ENCODE peak calls at places on chromosomes 4 and X, in seven cellular contexts. G, W, Y, K, J, X and A are unnamed samples. For H3K9me2 and H3K9me3, the result is how much of the 10 kb centered on the place peaks cover.

GRCh38 chrX:140504371-140505324 is at the start of gene SOX3:
- DNase-seq in G (no peak), W (no peak), Y (no peak), K (no peak), J (peak), X (no peak), A (no peak)

GRCh38 chr4:39205000-39205399 is 22.7 kb downstream of the WDR19 start:
- DNase-seq in G (no peak), W (no peak), Y (no peak), K (no peak), J (peak), X (no peak), A (no peak)

GRCh38 chr4:109559625-109559982 is 442 bp upstream of the MCUB start:
- DNase-seq in G (no peak), W (peak), Y (no peak), K (no peak), J (peak), X (no peak), A (no peak)

GRCh38 chrX:112147206-112147605 is 64.6 kb upstream of the TRPC5 start:
- DNase-seq in G (no peak), W (peak), Y (peak), K (no peak), J (peak), X (peak), A (peak)

GRCh38 chrX:72712094-72712755 is 1.9 kb downstream of the PHKA1 start:
- DNase-seq in G (no peak), W (no peak), Y (peak), K (no peak), J (peak), X (peak), A (peak)

GRCh38 chr4:118927976-118928375 is 39.3 kb downstream of the SYNPO2 start:
- DNase-seq in G (no peak), W (no peak), Y (no peak), K (no peak), J (no peak), X (no peak), A (no peak)

GRCh38 chrX:102604327-102604726 is 5.0 kb downstream of the ARMCX5 start:
- DNase-seq in G (no peak), W (no peak), Y (no peak), K (no peak), J (no peak), X (no peak), A (no peak)

GRCh38 chrX:115393271-115393670 is 103.8 kb downstream of the LUZP4 start:
- DNase-seq in G (no peak), W (no peak), Y (peak), K (peak), J (no peak), X (no peak), A (peak)

GRCh38 chr4:1494416-1495315 is 88.4 kb upstream of the NKX1-1 start:
- DNase-seq in G (no peak), W (no peak), Y (no peak), K (no peak), J (peak), X (no peak), A (no peak)

GRCh38 chrX:153927936-153928760 is 2.1 kb upstream of the ARHGAP4 start:
- DNase-seq in G (peak), W (peak), Y (peak), K (peak), J (peak), X (peak), A (peak)

GRCh38 chr4:67714248-67714583 is 13.3 kb upstream of the UBA6 start:
- DNase-seq in G (no peak), W (no peak), Y (no peak), K (no peak), J (no peak), X (no peak), A (peak)

GRCh38 chr4:111228874-111229273 is 606.0 kb upstream of the PITX2 start:
- DNase-seq in G (no peak), W (no peak), Y (peak), K (no peak), J (no peak), X (no peak), A (no peak)

GRCh38 chr4:52038109-52038912 is at the start of gene SGCB:
- DNase-seq in G (no peak), W (peak), Y (peak), K (no peak), J (peak), X (peak), A (peak)

GRCh38 chrX:15399901-15400500 is 15.8 kb upstream of the VEGFD start:
- DNase-seq in G (no peak), W (no peak), Y (no peak), K (no peak), J (no peak), X (no peak), A (no peak)

GRCh38 chr4:155342142-155342541 is 34.6 kb downstream of the MAP9 start:
- DNase-seq in G (no peak), W (no peak), Y (peak), K (no peak), J (no peak), X (no peak), A (no peak)

GRCh38 chr4:3517731-3518510 is 14.3 kb downstream of the LRPAP1 start:
- DNase-seq in G (no peak), W (no peak), Y (no peak), K (no peak), J (no peak), X (no peak), A (no peak)

GRCh38 chr4:164613761-164614277 is 140.1 kb upstream of the SMIM31 start:
- DNase-seq in G (no peak), W (no peak), Y (no peak), K (no peak), J (no peak), X (no peak), A (peak)

GRCh38 chr4:185201983-185202962 is 1.5 kb downstream of the CFAP97 start:
- DNase-seq in G (no peak), W (peak), Y (no peak), K (peak), J (peak), X (no peak), A (no peak)

GRCh38 chrX:138908577-138908976 is 197.1 kb upstream of the FGF13 start:
- DNase-seq in G (no peak), W (no peak), Y (no peak), K (no peak), J (no peak), X (no peak), A (no peak)

GRCh38 chr4:86291180-86291579 is 68.7 kb downstream of the MAPK10 start:
- DNase-seq in G (no peak), W (no peak), Y (no peak), K (no peak), J (no peak), X (no peak), A (no peak)

GRCh38 chrX:74931214-74931613 is 6.0 kb upstream of the NEXMIF start:
- DNase-seq in G (no peak), W (no peak), Y (no peak), K (no peak), J (no peak), X (no peak), A (peak)

GRCh38 chr4:10532155-10532554 is 74.9 kb upstream of the ZNF518B start:
- DNase-seq in G (no peak), W (no peak), Y (no peak), K (no peak), J (no peak), X (no peak), A (no peak)

GRCh38 chrX:69562904-69563568 is 52.9 kb upstream of the EDA start:
- DNase-seq in G (no peak), W (no peak), Y (no peak), K (no peak), J (no peak), X (no peak), A (no peak)

GRCh38 chrX:1581132-1581531 is 10.3 kb upstream of the AKAP17A start:
- DNase-seq in G (no peak), W (peak), Y (peak), K (no peak), J (peak), X (peak), A (no peak)

GRCh38 chr4:78343682-78344081 is 207.9 kb upstream of the ANXA3 start:
- DNase-seq in G (no peak), W (no peak), Y (no peak), K (no peak), J (peak), X (no peak), A (no peak)

GRCh38 chrX:17769701-17770269 is 32.5 kb downstream of the SCML1 start:
- DNase-seq in G (no peak), W (no peak), Y (no peak), K (no peak), J (no peak), X (no peak), A (no peak)

GRCh38 chr4:100060765-100061416 is 110.8 kb upstream of the H2AZ1 start:
- DNase-seq in G (no peak), W (no peak), Y (no peak), K (no peak), J (no peak), X (no peak), A (no peak)

GRCh38 chr4:57078685-57079521 is 31.3 kb downstream of the IGFBP7 start:
- DNase-seq in G (no peak), W (no peak), Y (no peak), K (no peak), J (no peak), X (no peak), A (peak)

GRCh38 chr4:102631616-102632015 is 129.2 kb downstream of the MANBA start:
- DNase-seq in G (no peak), W (no peak), Y (no peak), K (no peak), J (no peak), X (no peak), A (no peak)

GRCh38 chrX:3161686-3162085 is 120.4 kb downstream of the ARSF start:
- DNase-seq in G (no peak), W (no peak), Y (no peak), K (no peak), J (no peak), X (no peak), A (no peak)

GRCh38 chrX:11786862-11787261 is 28.8 kb downstream of the MSL3 start:
- DNase-seq in G (no peak), W (no peak), Y (no peak), K (no peak), J (no peak), X (no peak), A (no peak)

GRCh38 chrX:130118396-130118795 is 8.1 kb upstream of the ELF4 start:
- DNase-seq in G (no peak), W (no peak), Y (peak), K (peak), J (no peak), X (no peak), A (peak)

GRCh38 chr4:164716901-164717300 is 37.0 kb upstream of the SMIM31 start:
- DNase-seq in G (no peak), W (peak), Y (no peak), K (no peak), J (no peak), X (no peak), A (peak)

GRCh38 chr4:20074450-20074849 is 177.3 kb upstream of the SLIT2 start:
- DNase-seq in G (no peak), W (no peak), Y (peak), K (no peak), J (no peak), X (no peak), A (peak)

GRCh38 chrX:9342581-9343051 is 122.2 kb upstream of the TBL1X start:
- DNase-seq in G (peak), W (no peak), Y (peak), K (peak), J (peak), X (peak), A (peak)

GRCh38 chr4:26287748-26288147 is 33.1 kb upstream of the RBPJ start:
- DNase-seq in G (no peak), W (no peak), Y (no peak), K (no peak), J (no peak), X (no peak), A (no peak)

DNA sequence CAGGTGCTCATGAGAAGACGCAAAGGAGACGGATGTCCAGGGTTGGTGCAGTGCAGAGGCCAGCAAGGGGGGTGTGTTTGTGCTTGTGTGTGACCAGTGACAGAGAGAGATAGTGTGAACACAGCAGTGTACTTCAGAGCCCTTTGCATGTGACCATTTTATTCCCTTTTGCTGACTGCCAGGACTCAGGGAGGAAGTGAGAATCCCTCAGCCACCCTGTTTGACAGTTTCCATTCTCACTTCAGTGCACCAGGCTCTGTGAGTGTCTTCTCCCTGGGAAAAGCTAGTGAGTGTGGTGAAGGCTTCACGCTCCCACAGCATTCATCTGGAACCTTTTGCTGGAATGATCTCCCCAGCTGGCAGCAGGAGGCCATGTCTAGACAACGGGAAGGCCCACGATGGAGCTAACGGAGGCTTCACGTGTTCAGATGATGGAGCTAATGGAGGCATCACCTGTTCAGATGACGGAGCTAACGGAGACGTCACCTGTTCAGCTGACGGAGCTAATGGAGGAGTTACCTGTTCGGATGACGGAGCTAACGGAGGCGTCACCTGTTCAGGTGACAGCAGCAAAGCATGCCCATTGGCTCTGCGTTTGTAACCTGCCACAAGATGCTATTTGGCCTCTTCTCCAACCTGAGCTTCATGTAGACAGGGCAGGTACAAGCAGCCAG is 195.4 kb downstream of the AFAP1 start:
- DNase-seq in G (no peak), W (no peak), Y (no peak), K (no peak), J (no peak), X (no peak), A (no peak)
- TF ChIP-seq CTCF in G (no peak), W (no peak), Y (no peak), K (no peak), J (no peak), X (no peak), A (no peak)

GRCh38 chrX:20397587-20397986 is 130.9 kb upstream of the RPS6KA3 start:
- DNase-seq in G (no peak), W (no peak), Y (no peak), K (no peak), J (no peak), X (no peak), A (peak)

GRCh38 chrX:20393944-20394343 is 127.2 kb upstream of the RPS6KA3 start:
- DNase-seq in G (no peak), W (no peak), Y (no peak), K (peak), J (no peak), X (no peak), A (no peak)

GRCh38 chrX:20399728-20400414 is 133.2 kb upstream of the RPS6KA3 start:
- DNase-seq in G (no peak), W (no peak), Y (no peak), K (no peak), J (no peak), X (no peak), A (no peak)
- H3K9me2 ChIP-seq in G (under half), W (under half), Y (under half), K (under half), J (under half), X (under half), A (under half)

GRCh38 chrX:54995621-54996020 is 1.6 kb upstream of the PFKFB1 start:
- DNase-seq in G (no peak), W (no peak), Y (no peak), K (no peak), J (no peak), X (no peak), A (no peak)

GRCh38 chrX:54994668-54995452 is 872 bp upstream of the PFKFB1 start:
- DNase-seq in G (no peak), W (no peak), Y (no peak), K (no peak), J (no peak), X (no peak), A (peak)

GRCh38 chrX:54999717-55000598 is at the start of gene APEX2:
- DNase-seq in G (peak), W (peak), Y (peak), K (peak), J (peak), X (peak), A (peak)

GRCh38 chrX:54992911-54993622 is 921 bp downstream of the PFKFB1 start:
- DNase-seq in G (no peak), W (no peak), Y (no peak), K (no peak), J (no peak), X (no peak), A (no peak)

DNA sequence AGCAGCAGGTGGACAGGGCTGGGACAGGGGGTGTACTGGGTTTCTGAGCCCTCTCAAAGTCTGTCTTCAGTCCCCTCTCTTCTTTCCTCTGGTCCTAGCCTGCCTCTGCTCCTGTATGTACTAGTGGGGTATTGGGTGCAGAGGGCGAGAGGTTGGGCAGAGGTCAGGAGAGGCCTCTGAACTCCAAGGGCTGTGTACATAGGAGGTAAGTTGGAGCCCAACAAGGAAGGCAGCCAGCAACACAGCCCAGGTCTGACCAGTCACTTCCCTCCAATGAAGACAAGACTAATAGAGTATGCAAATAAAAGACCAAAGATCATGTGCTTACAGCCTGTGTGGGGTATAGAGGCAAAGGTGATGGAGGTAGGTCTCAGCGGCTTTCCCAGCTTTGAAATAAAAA is at the start of gene PFKFB1:
- DNase-seq in G (no peak), W (no peak), Y (no peak), K (no peak), J (no peak), X (no peak), A (no peak)
- H3K9me3 ChIP-seq in G (under half), W (under half), Y (under half), K (under half), J (under half), X (under half), A (under half)

GRCh38 chr4:75555294-75556164 is at the start of gene ODAPH:
- DNase-seq in G (no peak), W (no peak), Y (peak), K (peak), J (no peak), X (peak), A (peak)
- TF ChIP-seq CTCF in G (peak), W (no peak), Y (peak), K (peak), J (peak), X (peak), A (no peak)

GRCh38 chr4:139470997-139471665 is 17.2 kb downstream of the RAB33B start:
- DNase-seq in G (no peak), W (no peak), Y (no peak), K (no peak), J (no peak), X (no peak), A (no peak)

GRCh38 chr4:139472761-139473335 is 18.9 kb downstream of the RAB33B start:
- DNase-seq in G (no peak), W (no peak), Y (no peak), K (no peak), J (no peak), X (no peak), A (no peak)

GRCh38 chr4:139481465-139481864 is 27.5 kb downstream of the RAB33B start:
- DNase-seq in G (no peak), W (no peak), Y (no peak), K (no peak), J (no peak), X (no peak), A (no peak)

GRCh38 chr4:139476363-139476762 is 22.4 kb downstream of the RAB33B start:
- DNase-seq in G (no peak), W (no peak), Y (no peak), K (no peak), J (no peak), X (no peak), A (no peak)
- H3K9me2 ChIP-seq in G (under half), W (under half), Y (under half), K (under half), J (under half), X (under half), A (under half)

GRCh38 chr4:14301993-14302392 is 674.5 kb upstream of the BOD1L1 start:
- DNase-seq in G (no peak), W (no peak), Y (no peak), K (no peak), J (no peak), X (no peak), A (no peak)
- H3K9me3 ChIP-seq in G (under half), W (under half), Y (under half), K (under half), J (under half), X (under half), A (under half)

GRCh38 chrX:106467943-106468342 is 143.8 kb upstream of the RADX start:
- DNase-seq in G (no peak), W (no peak), Y (no peak), K (no peak), J (no peak), X (no peak), A (no peak)

GRCh38 chrX:106468433-106468832 is 143.3 kb upstream of the RADX start:
- DNase-seq in G (no peak), W (no peak), Y (no peak), K (no peak), J (no peak), X (no peak), A (no peak)

DNA sequence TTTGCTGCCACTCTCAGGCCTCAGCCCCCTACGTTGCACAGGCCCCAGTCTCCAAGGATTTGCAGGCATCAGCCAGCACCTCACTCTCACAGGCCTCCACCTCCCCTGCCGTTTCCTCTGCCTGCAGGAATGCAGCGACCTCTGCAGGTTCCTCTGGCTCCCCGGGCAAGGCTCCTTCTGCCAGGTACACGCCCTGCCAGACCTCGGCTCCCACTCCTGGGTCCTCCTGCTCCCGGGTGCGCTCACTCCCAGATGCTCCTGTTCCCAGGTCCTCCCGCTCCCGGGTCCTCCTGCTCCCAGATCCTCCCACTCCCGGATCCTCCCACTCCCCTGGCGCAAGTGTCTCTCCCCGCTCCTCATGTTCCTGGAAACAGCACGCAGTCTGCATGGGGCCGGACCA is 144.4 kb upstream of the RADX start:
- DNase-seq in G (no peak), W (no peak), Y (no peak), K (no peak), J (no peak), X (no peak), A (no peak)
- TF ChIP-seq CTCF in G (no peak), W (no peak), Y (no peak), K (no peak), J (no peak), X (no peak), A (no peak)

GRCh38 chr4:37002625-37003024 is 241.9 kb upstream of the NWD2 start:
- DNase-seq in G (no peak), W (no peak), Y (no peak), K (no peak), J (no peak), X (no peak), A (no peak)

GRCh38 chr4:37001688-37002436 is 242.7 kb upstream of the NWD2 start:
- DNase-seq in G (peak), W (no peak), Y (no peak), K (peak), J (peak), X (no peak), A (no peak)

GRCh38 chr4:36997727-36998126 is 246.8 kb upstream of the NWD2 start:
- DNase-seq in G (no peak), W (no peak), Y (peak), K (no peak), J (no peak), X (no peak), A (no peak)

GRCh38 chr4:37000281-37000680 is 244.3 kb upstream of the NWD2 start:
- DNase-seq in G (no peak), W (no peak), Y (no peak), K (no peak), J (no peak), X (no peak), A (no peak)
- H3K9me2 ChIP-seq in G (under half), W (under half), Y (under half), K (under half), J (under half), X (under half), A (under half)